ENCODE peak calls at places on chromosomes 11 and 22, in four cellular contexts. L, T, R and I are unnamed samples.

GRCh38 chr22:27239520-27239919 is 562.0 kb downstream of the MN1 start:
- DNase-seq in L (no peak), T (no peak), R (no peak), I (no peak)

GRCh38 chr11:61120865-61121831 is 18.9 kb downstream of the CD5 start:
- DNase-seq in L (peak), T (no peak), R (peak), I (no peak)

GRCh38 chr11:68354181-68354872 is 41.9 kb downstream of the LRP5 start:
- DNase-seq in L (peak), T (no peak), R (peak), I (no peak)

GRCh38 chr11:44795803-44796535 is 69.2 kb downstream of the TSPAN18 start:
- DNase-seq in L (no peak), T (no peak), R (no peak), I (no peak)

GRCh38 chr11:120555433-120555773 is 43.9 kb downstream of the GRIK4 start:
- DNase-seq in L (no peak), T (no peak), R (no peak), I (no peak)

GRCh38 chr22:40533712-40534378 is 102.7 kb downstream of the MRTFA start:
- DNase-seq in L (peak), T (peak), R (peak), I (peak)

GRCh38 chr11:63623513-63624140 is 9.4 kb upstream of the PLAAT3 start:
- DNase-seq in L (no peak), T (no peak), R (no peak), I (no peak)

GRCh38 chr22:25942989-25943411 is 201.0 kb downstream of the MYO18B start:
- DNase-seq in L (no peak), T (no peak), R (no peak), I (no peak)

GRCh38 chr11:36458129-36458918 is 51.7 kb downstream of the TRAF6 start:
- DNase-seq in L (no peak), T (no peak), R (no peak), I (no peak)

GRCh38 chr11:133306019-133306418 is 226.3 kb downstream of the OPCML start:
- DNase-seq in L (no peak), T (peak), R (no peak), I (no peak)

GRCh38 chr11:75233688-75234295 is 6.8 kb upstream of the TPBGL start:
- DNase-seq in L (peak), T (peak), R (peak), I (no peak)

GRCh38 chr11:112844530-112844929 is 116.7 kb upstream of the NCAM1 start:
- DNase-seq in L (no peak), T (no peak), R (no peak), I (no peak)

GRCh38 chr22:22181515-22181959 is 63.0 kb upstream of the VPREB1 start:
- DNase-seq in L (no peak), T (no peak), R (no peak), I (no peak)

GRCh38 chr11:101914349-101914736 is 467 bp upstream of the CEP126 start:
- DNase-seq in L (no peak), T (peak), R (peak), I (no peak)

GRCh38 chr22:33909075-33909458 is 11.2 kb downstream of the LARGE1 start:
- DNase-seq in L (no peak), T (no peak), R (peak), I (no peak)

GRCh38 chr11:13128381-13128780 is 119.3 kb downstream of the RASSF10 start:
- DNase-seq in L (no peak), T (no peak), R (no peak), I (no peak)

GRCh38 chr11:31809857-31810778 is 1.0 kb downstream of the PAX6 start:
- DNase-seq in L (no peak), T (peak), R (no peak), I (peak)

GRCh38 chr22:37190262-37190780 is 2.3 kb upstream of the C1QTNF6 start:
- DNase-seq in L (no peak), T (peak), R (no peak), I (no peak)

DNA sequence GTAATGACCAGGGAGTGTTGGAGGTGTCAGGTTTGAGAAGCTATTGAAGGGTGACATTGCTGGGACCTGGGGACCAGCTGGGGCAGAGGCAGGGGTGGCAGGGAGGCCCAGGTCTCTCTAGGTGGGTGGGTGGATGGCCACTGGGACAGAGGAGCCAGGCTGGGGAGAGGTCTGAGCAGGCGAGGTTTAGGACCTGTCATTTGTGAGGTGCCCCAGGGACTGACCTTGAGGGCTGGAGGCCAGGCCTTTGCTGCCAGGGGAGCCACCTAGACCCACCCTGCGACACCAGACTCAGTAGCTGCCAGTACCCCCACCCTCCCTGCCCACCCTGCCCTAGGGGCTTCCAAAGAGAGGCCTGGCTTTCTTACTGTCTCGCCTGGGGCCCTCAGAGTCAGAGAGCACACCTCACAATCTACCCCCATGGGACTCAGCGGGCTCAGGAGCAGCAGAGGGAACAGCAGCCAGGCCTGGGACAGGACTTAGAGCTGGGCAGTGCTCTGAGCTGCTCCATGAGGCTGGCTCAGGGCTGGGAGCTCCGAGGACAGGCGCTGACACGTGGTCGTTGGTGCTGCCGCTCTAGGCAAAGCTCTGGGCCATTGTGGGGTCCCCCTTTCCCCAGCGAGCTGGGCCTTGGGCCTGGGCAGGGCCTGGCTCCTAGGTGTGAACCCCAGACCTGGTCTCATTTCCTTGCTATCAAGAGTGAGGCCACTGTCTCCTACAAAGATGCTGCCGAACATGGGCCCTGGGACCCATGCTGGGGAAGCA is 28.6 kb upstream of the PPARA start:
- DNase-seq in L (peak), T (no peak), R (no peak), I (no peak)
- TF ChIP-seq CTCF in L (no peak), T (no peak), R (no peak), I (no peak)

GRCh38 chr22:44622685-44623084 is 79.3 kb upstream of the PRR5 start:
- DNase-seq in L (no peak), T (no peak), R (no peak), I (no peak)

GRCh38 chr22:44622147-44622427 is 79.9 kb upstream of the PRR5 start:
- DNase-seq in L (no peak), T (no peak), R (no peak), I (no peak)

GRCh38 chr22:44624689-44625420 is 77.1 kb upstream of the PRR5 start:
- DNase-seq in L (no peak), T (no peak), R (no peak), I (no peak)

GRCh38 chr22:44625421-44625760 is 76.6 kb upstream of the PRR5 start:
- DNase-seq in L (no peak), T (no peak), R (no peak), I (no peak)

DNA sequence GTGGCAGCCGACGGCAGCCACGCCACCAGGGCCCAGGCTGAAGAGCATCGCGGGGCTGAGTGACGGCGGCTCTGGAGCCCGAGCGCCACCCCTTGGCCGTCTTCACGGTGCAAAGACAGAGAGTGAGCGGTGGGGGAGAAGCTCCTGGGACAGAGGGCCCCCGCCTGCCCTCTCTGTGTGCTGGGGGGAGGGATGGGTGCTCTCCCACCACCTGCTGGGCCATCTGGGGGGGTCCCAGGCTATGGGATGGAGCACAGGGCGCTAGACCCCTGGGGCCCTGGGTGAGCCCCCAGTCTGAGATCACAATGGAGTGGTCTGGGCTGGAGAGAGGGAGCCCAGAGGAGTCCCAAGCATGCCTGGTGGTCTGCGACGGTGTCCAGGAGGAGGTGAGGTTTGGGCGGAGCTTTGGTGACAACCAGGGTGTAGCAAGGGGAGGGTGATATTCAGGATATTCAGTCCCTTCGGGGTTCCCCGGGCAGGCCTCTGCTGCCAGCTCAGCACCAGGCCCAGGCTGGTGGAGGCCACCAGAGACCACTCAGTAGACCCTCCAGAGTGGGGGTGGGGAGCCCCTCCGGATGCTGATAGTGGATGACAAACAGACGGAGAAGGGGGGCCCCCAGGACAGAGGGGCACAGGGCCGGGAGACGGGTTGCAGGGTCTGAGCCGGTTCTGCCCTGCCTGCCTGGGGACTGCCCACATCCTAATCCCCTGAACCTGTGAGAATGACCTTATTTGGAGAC is 78.1 kb upstream of the PRR5 start:
- DNase-seq in L (peak), T (peak), R (no peak), I (no peak)
- TF ChIP-seq CTCF in L (peak), T (peak), R (peak), I (no peak)

GRCh38 chr22:43050995-43051394 is 36.0 kb upstream of the PACSIN2 start:
- DNase-seq in L (no peak), T (no peak), R (no peak), I (no peak)

GRCh38 chr22:43057641-43058040 is 31.6 kb downstream of the TTLL1 start:
- DNase-seq in L (no peak), T (no peak), R (no peak), I (no peak)

GRCh38 chr22:43047605-43048004 is 32.7 kb upstream of the PACSIN2 start:
- DNase-seq in L (no peak), T (no peak), R (no peak), I (no peak)

DNA sequence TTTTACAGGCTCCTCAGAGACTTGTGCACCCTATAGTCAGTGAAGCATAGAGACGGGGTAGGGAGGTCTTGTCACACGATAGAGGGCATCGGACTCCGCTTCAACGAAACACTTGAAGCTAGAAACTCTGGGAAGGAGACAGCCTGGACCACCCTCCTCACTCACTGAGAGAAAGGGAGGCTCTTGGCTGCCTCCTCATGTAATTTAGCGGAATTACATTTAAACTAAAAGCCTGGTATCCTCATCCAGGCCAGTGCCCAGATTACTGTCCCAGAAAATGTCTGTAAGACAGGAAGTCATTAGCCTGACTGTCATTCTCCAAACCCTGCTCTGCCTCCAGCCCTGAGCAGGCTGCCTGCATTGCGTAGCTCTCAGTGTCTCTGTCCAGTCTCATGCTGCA is 36.0 kb downstream of the TTLL1 start:
- DNase-seq in L (no peak), T (no peak), R (no peak), I (no peak)
- TF ChIP-seq CTCF in L (no peak), T (peak), R (peak), I (no peak)

GRCh38 chr11:124800226-124800929 is at the start of gene MSANTD2:
- DNase-seq in L (peak), T (peak), R (peak), I (peak)
- TF ChIP-seq CTCF in L (no peak), T (no peak), R (no peak), I (no peak)

GRCh38 chr22:44444341-44445306 is 53.4 kb downstream of the RTL6 start:
- DNase-seq in L (no peak), T (no peak), R (no peak), I (no peak)
- TF ChIP-seq CTCF in L (no peak), T (peak), R (peak), I (no peak)

GRCh38 chr11:20154381-20154780 is 5.9 kb downstream of the DBX1 start:
- DNase-seq in L (peak), T (no peak), R (peak), I (no peak)
- TF ChIP-seq CTCF in L (no peak), T (no peak), R (no peak), I (no peak)

GRCh38 chr11:130124096-130124495 is 35.5 kb upstream of the ST14 start:
- DNase-seq in L (peak), T (peak), R (peak), I (no peak)
- TF ChIP-seq CTCF in L (no peak), T (no peak), R (peak), I (no peak)

GRCh38 chr11:91495837-91496236 is 728.8 kb upstream of the FAT3 start:
- DNase-seq in L (no peak), T (no peak), R (no peak), I (no peak)
- TF ChIP-seq CTCF in L (no peak), T (no peak), R (no peak), I (no peak)